ENCODE peak calls at places on chromosomes 1 and 21, in five cellular contexts. M is heart left ventricle, D is heart right ventricle, C is cardiac fibroblast, N is ovary. S is an unnamed sample.

GRCh38 chr1:206578115-206578935 is 33.9 kb downstream of the EIF2D start:
- DNase-seq in M (no peak), D (no peak), C (peak; percentile 40), N (no peak), S (peak; percentile 68)

GRCh38 chr1:36159614-36160387 is 3.8 kb downstream of the MAP7D1 start:
- DNase-seq in M (peak; percentile 46), D (no peak), C (no peak), N (no peak), S (no peak)

GRCh38 chr1:16155537-16156410 is at the start of gene EPHA2:
- DNase-seq in M (peak; percentile 93), D (peak; percentile 90), C (peak; percentile 86), N (peak; percentile 86), S (peak; percentile 63)

GRCh38 chr1:64470670-64471217 is 815 bp downstream of the CACHD1 start:
- DNase-seq in M (peak; percentile 74), D (peak; percentile 39), C (peak; percentile 23), N (peak; percentile 61), S (peak; percentile 11)

GRCh38 chr1:240968864-240969263 is 356.9 kb upstream of the GREM2 start:
- DNase-seq in M (no peak), D (no peak), C (no peak), N (no peak), S (no peak)

GRCh38 chr21:45524756-45525152 is 17.5 kb downstream of the SLC19A1 start:
- DNase-seq in M (no peak), D (no peak), C (no peak), N (peak; percentile 18), S (no peak)

GRCh38 chr1:198417041-198417440 is 123.4 kb downstream of the ATP6V1G3 start:
- DNase-seq in M (no peak), D (no peak), C (peak; percentile 51), N (no peak), S (peak; percentile 23)

GRCh38 chr1:200207711-200208126 is 180.2 kb downstream of the NR5A2 start:
- DNase-seq in M (no peak), D (no peak), C (peak; percentile 36), N (no peak), S (peak; percentile 50)

GRCh38 chr1:57307382-57307781 is 116.5 kb downstream of the DAB1 start:
- DNase-seq in M (no peak), D (peak; percentile 8), C (no peak), N (no peak), S (no peak)

GRCh38 chr1:23576338-23577055 is 17.2 kb upstream of the ID3 start:
- DNase-seq in M (no peak), D (no peak), C (no peak), N (no peak), S (no peak)

GRCh38 chr21:43274022-43274945 is 105.5 kb downstream of the CRYAA start:
- DNase-seq in M (peak; percentile 57), D (no peak), C (no peak), N (no peak), S (no peak)

GRCh38 chr1:15287591-15287990 is 40.6 kb downstream of the FHAD1 start:
- DNase-seq in M (no peak), D (no peak), C (no peak), N (no peak), S (no peak)

GRCh38 chr1:12407050-12407961 is 177.5 kb downstream of the VPS13D start:
- DNase-seq in M (no peak), D (no peak), C (peak; percentile 78), N (no peak), S (peak; percentile 83)

GRCh38 chr21:31145271-31145801 is 107.1 kb upstream of the KRTAP19-8 start:
- DNase-seq in M (no peak), D (no peak), C (no peak), N (no peak), S (no peak)

GRCh38 chr1:41109316-41110263 is 88.1 kb upstream of the SLFNL1 start:
- DNase-seq in M (no peak), D (no peak), C (peak; percentile 97), N (peak; percentile 54), S (peak; percentile 94)

GRCh38 chr1:109395602-109396512 is 1.9 kb downstream of the SORT1 start:
- DNase-seq in M (no peak), D (no peak), C (peak; percentile 67), N (no peak), S (no peak)

GRCh38 chr1:64877151-64877550 is 89.2 kb downstream of the JAK1 start:
- DNase-seq in M (no peak), D (no peak), C (no peak), N (no peak), S (no peak)

GRCh38 chr1:59022199-59022598 is 238.4 kb upstream of the JUN start:
- DNase-seq in M (no peak), D (no peak), C (no peak), N (no peak), S (no peak)

GRCh38 chr1:110687244-110687643 is 12.5 kb upstream of the KCNA3 start:
- DNase-seq in M (no peak), D (no peak), C (peak; percentile 64), N (no peak), S (peak; percentile 43)

GRCh38 chr1:179007233-179007632 is 18.5 kb upstream of the FAM20B start:
- DNase-seq in M (no peak), D (no peak), C (no peak), N (no peak), S (no peak)

GRCh38 chr1:40232444-40232843 is 15.3 kb upstream of the TMCO2 start:
- DNase-seq in M (no peak), D (no peak), C (no peak), N (no peak), S (no peak)

GRCh38 chr1:19808351-19808750 is 6.7 kb downstream of the RNF186 start:
- DNase-seq in M (no peak), D (no peak), C (no peak), N (no peak), S (no peak)

GRCh38 chr1:94209425-94209824 is 28.0 kb downstream of the ARHGAP29 start:
- DNase-seq in M (no peak), D (no peak), C (peak; percentile 91), N (no peak), S (peak; percentile 73)

DNA sequence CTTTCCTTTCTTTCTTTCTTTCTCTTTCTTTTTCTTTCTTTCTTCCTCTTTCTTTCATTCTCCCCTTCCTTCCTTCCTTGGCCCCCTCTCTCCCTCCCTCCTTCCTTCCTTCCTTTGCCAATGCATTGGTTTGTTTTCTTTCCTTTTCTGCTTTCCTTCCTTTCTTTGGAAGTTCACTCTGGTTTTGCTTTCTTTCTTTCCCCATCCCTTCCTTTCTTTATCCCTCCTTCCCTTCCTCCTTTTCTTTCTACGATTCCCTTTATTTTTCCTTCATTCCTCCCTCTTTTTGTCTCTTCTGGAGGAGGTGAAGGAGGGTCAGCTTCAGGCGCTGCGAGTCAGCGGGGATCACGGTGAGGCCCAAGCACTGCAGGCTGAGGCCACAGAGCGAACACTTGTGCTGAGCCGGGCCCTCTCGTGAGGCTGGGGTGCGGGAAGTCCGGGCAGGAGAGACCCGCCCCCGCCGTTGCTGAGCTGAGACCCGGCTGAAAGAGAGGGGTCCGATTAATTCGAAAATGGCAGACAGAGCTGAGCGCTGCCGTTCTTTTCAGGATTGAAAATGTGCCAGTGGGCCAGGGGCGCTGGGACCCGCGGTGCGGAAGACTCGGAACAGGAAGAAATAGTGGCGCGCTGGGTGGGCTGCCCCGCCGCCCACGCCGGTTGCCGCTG is 1.5 kb downstream of the SIM2 start:
- DNase-seq in M (no peak), D (no peak), C (no peak), N (no peak), S (no peak)
- H3K4me3 ChIP-seq in M (peak overlapping the region; percentile 12), D (peak overlapping the region; percentile 58), C (no peak overlapping the region), N (no peak overlapping the region), S (no peak overlapping the region)

GRCh38 chr1:77121503-77121902 is 97.7 kb downstream of the PIGK start:
- DNase-seq in M (no peak), D (no peak), C (no peak), N (no peak), S (no peak)

GRCh38 chr1:77120950-77121349 is 98.3 kb downstream of the PIGK start:
- DNase-seq in M (no peak), D (no peak), C (no peak), N (no peak), S (no peak)

DNA sequence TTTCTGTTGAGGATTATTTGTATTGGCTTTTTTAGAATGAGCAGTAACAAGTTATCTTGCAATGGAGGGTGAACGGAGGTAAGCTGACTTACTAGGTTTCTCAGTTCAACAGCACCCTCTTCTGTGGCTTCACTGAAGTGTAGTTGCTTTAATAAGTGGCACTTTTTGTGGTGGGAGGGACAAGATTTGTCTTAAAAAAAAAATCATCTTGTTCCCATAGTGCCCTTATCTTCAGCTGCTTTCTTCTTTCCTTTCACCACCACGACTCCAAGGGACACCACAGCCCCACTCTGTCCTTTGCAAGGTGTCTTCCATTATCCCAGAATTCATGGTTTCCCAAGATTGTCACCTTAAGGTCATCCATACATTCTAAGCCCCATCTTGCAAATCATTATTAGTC is 92.9 kb downstream of the PIGK start:
- DNase-seq in M (no peak), D (no peak), C (peak; percentile 87), N (peak; percentile 15), S (peak; percentile 82)
- TF ChIP-seq CTCF in M (peak; percentile 39), D (peak; percentile 54), C (peak; percentile 66), N (peak; percentile 45), S (peak; percentile 75)

GRCh38 chr1:90763506-90763905 is 46.4 kb upstream of the BARHL2 start:
- DNase-seq in M (no peak), D (no peak), C (no peak), N (no peak), S (no peak)
- H3K4me3 ChIP-seq in M (no peak overlapping the region), D (no peak overlapping the region), C (no peak overlapping the region), N (no peak overlapping the region), S (no peak overlapping the region)

DNA sequence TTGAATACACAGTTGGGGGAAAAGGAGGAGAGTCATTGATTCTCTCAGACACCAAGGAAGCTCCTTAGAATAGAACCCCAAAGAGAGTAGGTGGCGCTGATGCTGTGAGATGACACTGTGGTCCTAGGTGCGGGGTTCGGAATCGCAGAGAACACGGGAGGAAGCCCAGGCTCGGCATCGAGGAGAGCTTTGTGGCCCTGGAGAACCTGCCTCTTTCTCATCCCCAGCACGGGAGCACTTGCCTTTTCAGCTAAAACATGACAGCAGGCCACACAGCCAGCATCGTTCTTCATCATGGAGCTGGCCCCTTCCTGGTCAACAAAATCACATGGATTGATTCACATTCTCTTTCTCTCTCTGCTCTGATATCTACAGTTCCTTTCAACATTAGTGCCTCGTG is 539.2 kb downstream of the KIF26B start:
- DNase-seq in M (no peak), D (no peak), C (no peak), N (no peak), S (no peak)
- TF ChIP-seq CTCF in M (no peak), D (no peak), C (no peak), N (no peak), S (no peak)

GRCh38 chr1:44831516-44831915 is 11.5 kb downstream of the PTCH2 start:
- DNase-seq in M (no peak), D (no peak), C (no peak), N (no peak), S (no peak)
- H3K4me3 ChIP-seq in M (no peak overlapping the region), D (no peak overlapping the region), C (no peak overlapping the region), N (no peak overlapping the region), S (no peak overlapping the region)

DNA sequence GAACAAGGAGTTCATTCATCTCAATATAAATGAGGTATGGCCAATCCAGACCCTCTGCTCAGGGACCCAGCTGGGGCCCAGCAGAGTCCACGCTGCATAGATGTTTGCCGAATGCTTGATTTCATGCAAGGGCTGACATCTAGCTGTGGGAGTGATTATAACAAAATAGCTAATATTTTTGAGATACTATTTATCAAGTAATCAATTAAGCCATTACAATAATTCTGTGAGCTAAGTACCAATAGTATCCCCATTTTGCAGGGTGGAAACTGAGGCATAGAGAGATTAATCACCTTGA is 50.9 kb downstream of the CAPN9 start:
- DNase-seq in M (no peak), D (no peak), C (no peak), N (no peak), S (no peak)
- TF ChIP-seq CTCF in M (no peak), D (no peak), C (no peak), N (no peak), S (no peak)

GRCh38 chr1:183029591-183030000 is 6.4 kb downstream of the LAMC1 start:
- DNase-seq in M (no peak), D (no peak), C (peak; percentile 92), N (no peak), S (peak; percentile 87)
- H3K4me3 ChIP-seq in M (no peak overlapping the region), D (peak overlapping the region; percentile 92), C (peak overlapping the region; percentile 4), N (no peak overlapping the region), S (no peak overlapping the region)

S was measured in fibroblast of mammary gland.